ENCODE peak calls at places on chromosomes 6 and 20, in five cellular contexts. One of them, this sample, is unnamed.

GRCh38 chr6:110295451-110296145 is 62.6 kb downstream of the METTL24 start:
- DNase-seq in PC-3: no peak
- DNase-seq in A549: no peak
- DNase-seq in brain microvascular endothelial cell: no peak
- DNase-seq in adrenal gland: no peak
- DNase-seq in this sample: peak

GRCh38 chr6:159969204-159969912 is 476 bp downstream of the IGF2R start:
- DNase-seq in PC-3: no peak
- DNase-seq in A549: peak
- DNase-seq in brain microvascular endothelial cell: no peak
- DNase-seq in adrenal gland: no peak
- DNase-seq in this sample: peak

GRCh38 chr6:73388433-73388799 is 6.2 kb upstream of the DDX43 start:
- DNase-seq in PC-3: no peak
- DNase-seq in A549: peak
- DNase-seq in brain microvascular endothelial cell: no peak
- DNase-seq in adrenal gland: no peak
- DNase-seq in this sample: no peak

GRCh38 chr20:3616250-3616649 is 46.9 kb downstream of the GFRA4 start:
- DNase-seq in PC-3: peak
- DNase-seq in A549: no peak
- DNase-seq in brain microvascular endothelial cell: no peak
- DNase-seq in adrenal gland: no peak
- DNase-seq in this sample: no peak

GRCh38 chr20:13205848-13206434 is 15.1 kb upstream of the ISM1 start:
- DNase-seq in PC-3: peak
- DNase-seq in A549: no peak
- DNase-seq in brain microvascular endothelial cell: no peak
- DNase-seq in adrenal gland: no peak
- DNase-seq in this sample: no peak

GRCh38 chr20:63322923-63323253 is 29.9 kb downstream of the COL20A1 start:
- DNase-seq in PC-3: no peak
- DNase-seq in A549: no peak
- DNase-seq in brain microvascular endothelial cell: no peak
- DNase-seq in adrenal gland: no peak
- DNase-seq in this sample: no peak

GRCh38 chr20:2042400-2042799 is 48.5 kb upstream of the PDYN start:
- DNase-seq in PC-3: peak
- DNase-seq in A549: no peak
- DNase-seq in brain microvascular endothelial cell: peak
- DNase-seq in adrenal gland: no peak
- DNase-seq in this sample: no peak

GRCh38 chr20:6492396-6493055 is 275.0 kb upstream of the BMP2 start:
- DNase-seq in PC-3: peak
- DNase-seq in A549: no peak
- DNase-seq in brain microvascular endothelial cell: peak
- DNase-seq in adrenal gland: no peak
- DNase-seq in this sample: no peak

GRCh38 chr6:304833-305370 is 12.6 kb downstream of the DUSP22 start:
- DNase-seq in PC-3: no peak
- DNase-seq in A549: no peak
- DNase-seq in brain microvascular endothelial cell: no peak
- DNase-seq in adrenal gland: no peak
- DNase-seq in this sample: no peak

GRCh38 chr6:155079985-155080452 is 84.9 kb downstream of the TIAM2 start:
- DNase-seq in PC-3: no peak
- DNase-seq in A549: no peak
- DNase-seq in brain microvascular endothelial cell: no peak
- DNase-seq in adrenal gland: peak
- DNase-seq in this sample: no peak

GRCh38 chr20:17610566-17611289 is 40.9 kb downstream of the DSTN start:
- DNase-seq in PC-3: no peak
- DNase-seq in A549: no peak
- DNase-seq in brain microvascular endothelial cell: peak
- DNase-seq in adrenal gland: no peak
- DNase-seq in this sample: no peak

GRCh38 chr20:20499469-20499868 is 131.6 kb downstream of the INSM1 start:
- DNase-seq in PC-3: no peak
- DNase-seq in A549: no peak
- DNase-seq in brain microvascular endothelial cell: no peak
- DNase-seq in adrenal gland: no peak
- DNase-seq in this sample: no peak

GRCh38 chr6:912871-913663 is 220.1 kb upstream of the EXOC2 start:
- DNase-seq in PC-3: peak
- DNase-seq in A549: no peak
- DNase-seq in brain microvascular endothelial cell: peak
- DNase-seq in adrenal gland: no peak
- DNase-seq in this sample: peak

GRCh38 chr6:26172496-26172958 is 85.3 kb downstream of the HFE start:
- DNase-seq in PC-3: no peak
- DNase-seq in A549: no peak
- DNase-seq in brain microvascular endothelial cell: no peak
- DNase-seq in adrenal gland: peak
- DNase-seq in this sample: peak

GRCh38 chr6:164889980-164890379 is 419.4 kb downstream of the C6orf118 start:
- DNase-seq in PC-3: no peak
- DNase-seq in A549: no peak
- DNase-seq in brain microvascular endothelial cell: no peak
- DNase-seq in adrenal gland: no peak
- DNase-seq in this sample: no peak

GRCh38 chr6:90860822-90861601 is 274.1 kb upstream of the MAP3K7 start:
- DNase-seq in PC-3: peak
- DNase-seq in A549: no peak
- DNase-seq in brain microvascular endothelial cell: no peak
- DNase-seq in adrenal gland: no peak
- DNase-seq in this sample: peak

GRCh38 chr6:113352029-113352801 is 504.9 kb upstream of the MARCKS start:
- DNase-seq in PC-3: peak
- DNase-seq in A549: peak
- DNase-seq in brain microvascular endothelial cell: peak
- DNase-seq in adrenal gland: no peak
- DNase-seq in this sample: no peak

GRCh38 chr6:112298816-112299281 is 44.5 kb upstream of the LAMA4 start:
- DNase-seq in PC-3: peak
- DNase-seq in A549: peak
- DNase-seq in brain microvascular endothelial cell: peak
- DNase-seq in adrenal gland: no peak
- DNase-seq in this sample: no peak

GRCh38 chr20:38671186-38671585 is 53.1 kb upstream of the SLC32A1 start:
- DNase-seq in PC-3: no peak
- DNase-seq in A549: no peak
- DNase-seq in brain microvascular endothelial cell: no peak
- DNase-seq in adrenal gland: no peak
- DNase-seq in this sample: no peak

GRCh38 chr6:118704911-118705310 is 53.5 kb upstream of the CEP85L start:
- DNase-seq in PC-3: no peak
- DNase-seq in A549: no peak
- DNase-seq in brain microvascular endothelial cell: peak
- DNase-seq in adrenal gland: no peak
- DNase-seq in this sample: no peak

GRCh38 chr6:154134471-154135147 is 95.6 kb downstream of the OPRM1 start:
- DNase-seq in PC-3: no peak
- DNase-seq in A549: no peak
- DNase-seq in brain microvascular endothelial cell: no peak
- DNase-seq in adrenal gland: no peak
- DNase-seq in this sample: no peak

GRCh38 chr6:118815495-118815894 is 78.5 kb upstream of the ASF1A start:
- DNase-seq in PC-3: no peak
- DNase-seq in A549: no peak
- DNase-seq in brain microvascular endothelial cell: peak
- DNase-seq in adrenal gland: no peak
- DNase-seq in this sample: no peak

GRCh38 chr6:166446567-166447065 is 63.9 kb upstream of the MPC1 start:
- DNase-seq in PC-3: no peak
- DNase-seq in A549: no peak
- DNase-seq in brain microvascular endothelial cell: no peak
- DNase-seq in adrenal gland: no peak
- DNase-seq in this sample: no peak

GRCh38 chr20:57583289-57584257 is 22.7 kb downstream of the PCK1 start:
- DNase-seq in PC-3: no peak
- DNase-seq in A549: no peak
- DNase-seq in brain microvascular endothelial cell: no peak
- DNase-seq in adrenal gland: no peak
- DNase-seq in this sample: no peak
- H3K4me3 ChIP-seq in PC-3: no peak
- H3K4me3 ChIP-seq in A549: no peak
- H3K4me3 ChIP-seq in brain microvascular endothelial cell: no peak
- H3K4me3 ChIP-seq in adrenal gland: no peak
- H3K4me3 ChIP-seq in this sample: no peak

DNA sequence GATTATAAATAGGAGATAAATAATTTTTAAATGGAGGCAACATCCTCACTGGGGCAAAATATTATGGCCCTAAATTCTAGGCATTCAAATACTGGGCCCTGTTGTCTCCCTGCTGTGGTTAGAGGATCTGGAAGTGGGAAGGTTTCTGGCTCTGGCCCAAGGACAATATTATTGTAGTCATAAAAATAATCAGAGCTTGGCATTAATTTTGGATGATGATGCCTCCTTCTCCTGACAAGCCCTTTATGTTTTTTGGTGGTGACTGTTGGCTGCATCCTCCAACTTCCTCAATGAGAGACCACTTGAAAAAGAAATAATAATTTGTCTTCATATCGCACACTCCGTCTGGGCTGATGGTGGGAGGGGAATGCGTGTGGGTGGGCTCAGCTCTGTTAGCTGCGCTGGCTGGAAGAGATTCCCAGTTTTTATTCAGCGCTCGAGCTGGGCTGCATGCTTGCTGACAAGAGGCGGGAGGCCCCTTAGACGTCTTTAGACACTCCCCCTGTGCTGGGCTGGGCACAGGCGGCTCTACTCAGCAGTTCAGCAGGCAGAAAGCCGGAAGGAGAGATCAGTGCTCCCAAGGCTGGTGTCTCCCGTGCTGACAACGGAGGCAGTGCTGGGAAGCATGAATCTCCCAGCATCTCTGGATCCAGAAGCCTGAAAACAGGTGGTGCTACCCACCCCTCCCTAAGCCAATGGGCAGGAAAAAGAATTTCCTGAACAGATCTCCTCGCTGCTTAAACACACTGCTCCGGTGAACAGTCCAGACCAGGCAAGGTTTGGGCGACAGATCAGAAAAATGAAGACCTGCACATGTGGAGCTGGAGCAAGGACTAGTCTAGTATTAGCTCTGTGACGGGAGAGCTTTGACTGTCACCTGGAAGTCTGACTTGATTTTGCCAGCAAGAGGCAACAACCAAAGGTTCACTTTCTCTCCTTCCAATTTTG is 97.7 kb downstream of the SYCP2 start:
- DNase-seq in PC-3: peak
- DNase-seq in A549: no peak
- DNase-seq in brain microvascular endothelial cell: peak
- DNase-seq in adrenal gland: peak
- DNase-seq in this sample: peak
- H3K4me3 ChIP-seq in PC-3: peak
- H3K4me3 ChIP-seq in A549: no peak
- H3K4me3 ChIP-seq in brain microvascular endothelial cell: no peak
- H3K4me3 ChIP-seq in adrenal gland: no peak
- H3K4me3 ChIP-seq in this sample: no peak

DNA sequence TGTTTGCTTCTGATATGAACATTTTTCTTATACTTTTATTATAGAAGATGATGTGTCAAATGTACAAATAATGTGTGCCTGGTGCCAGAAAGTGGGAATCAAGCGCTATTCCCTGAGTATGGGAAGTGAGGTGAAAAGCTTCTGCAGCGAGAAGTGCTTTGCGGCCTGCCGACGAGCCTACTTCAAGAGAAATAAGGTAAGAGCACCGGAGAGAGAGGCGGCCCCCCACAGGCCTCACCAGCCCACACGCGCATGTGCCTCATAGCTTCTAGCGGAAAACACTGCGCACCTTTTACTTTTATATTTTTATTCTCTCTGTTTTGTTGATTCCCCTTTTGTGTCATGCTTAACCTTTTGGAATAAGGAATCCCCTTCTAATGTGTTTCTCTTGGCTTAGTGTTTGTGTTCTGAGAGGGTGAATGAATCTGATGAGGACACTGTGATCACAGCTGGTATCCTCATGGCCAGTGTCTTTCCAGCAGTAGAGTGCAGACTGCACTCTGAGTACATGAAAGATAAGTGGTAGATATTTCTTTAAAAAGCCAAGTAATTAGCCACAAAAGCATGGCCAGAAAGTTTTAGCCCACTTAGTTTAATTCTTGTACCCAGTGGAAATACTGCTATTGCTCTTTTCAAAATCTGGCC is 43.6 kb downstream of the SOBP start:
- DNase-seq in PC-3: no peak
- DNase-seq in A549: no peak
- DNase-seq in brain microvascular endothelial cell: no peak
- DNase-seq in adrenal gland: no peak
- DNase-seq in this sample: no peak
- H3K4me3 ChIP-seq in PC-3: no peak
- H3K4me3 ChIP-seq in A549: no peak
- H3K4me3 ChIP-seq in brain microvascular endothelial cell: no peak
- H3K4me3 ChIP-seq in adrenal gland: no peak
- H3K4me3 ChIP-seq in this sample: no peak

GRCh38 chr20:59027746-59028320 is 4.3 kb downstream of the ATP5F1E start:
- DNase-seq in PC-3: peak
- DNase-seq in A549: no peak
- DNase-seq in brain microvascular endothelial cell: peak
- DNase-seq in adrenal gland: no peak
- DNase-seq in this sample: no peak

GRCh38 chr20:59030911-59031310 is 1.2 kb downstream of the ATP5F1E start:
- DNase-seq in PC-3: peak
- DNase-seq in A549: no peak
- DNase-seq in brain microvascular endothelial cell: no peak
- DNase-seq in adrenal gland: no peak
- DNase-seq in this sample: no peak

GRCh38 chr20:59026904-59027745 is 5.0 kb downstream of the ATP5F1E start:
- DNase-seq in PC-3: no peak
- DNase-seq in A549: no peak
- DNase-seq in brain microvascular endothelial cell: no peak
- DNase-seq in adrenal gland: no peak
- DNase-seq in this sample: no peak

GRCh38 chr20:59031326-59032022 is 661 bp downstream of the ATP5F1E start:
- DNase-seq in PC-3: peak
- DNase-seq in A549: no peak
- DNase-seq in brain microvascular endothelial cell: no peak
- DNase-seq in adrenal gland: no peak
- DNase-seq in this sample: no peak

DNA sequence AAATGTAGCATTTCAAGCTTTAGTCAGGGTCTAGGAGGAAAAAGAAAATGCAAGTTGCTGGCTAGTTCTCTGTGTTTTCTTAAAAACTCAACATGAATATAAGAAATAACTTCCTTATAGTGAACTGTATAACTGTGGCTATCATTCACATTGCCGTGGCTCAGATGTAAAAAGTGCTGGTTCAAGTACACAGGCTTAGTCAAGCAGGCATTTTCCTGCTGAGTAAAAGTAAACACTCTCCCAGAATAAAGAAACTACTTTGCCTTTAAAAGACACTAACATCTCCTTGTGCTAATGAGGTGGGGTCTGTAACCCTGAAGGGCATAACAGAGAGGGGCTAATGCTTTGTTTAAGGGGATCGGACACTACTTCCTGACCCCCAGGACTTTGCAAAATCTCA is 3.3 kb downstream of the ATP5F1E start:
- DNase-seq in PC-3: peak
- DNase-seq in A549: no peak
- DNase-seq in brain microvascular endothelial cell: no peak
- DNase-seq in adrenal gland: no peak
- DNase-seq in this sample: no peak
- H3K4me3 ChIP-seq in PC-3: peak
- H3K4me3 ChIP-seq in A549: no peak
- H3K4me3 ChIP-seq in brain microvascular endothelial cell: peak
- H3K4me3 ChIP-seq in adrenal gland: no peak
- H3K4me3 ChIP-seq in this sample: peak

This sample was measured in HAP-1.